ENCODE peak calls at places on chromosomes 1 and 21, in four cellular contexts. T is upper lobe of right lung, J is lower lobe of right lung, D is astrocyte. A is an unnamed sample.

GRCh38 chr1:41241748-41242644 is at the start of gene SCMH1:
- DNase-seq in T (peak), J (peak), D (peak), A (no peak)

GRCh38 chr21:38186869-38187268 is 69.9 kb upstream of the KCNJ15 start:
- DNase-seq in T (no peak), J (no peak), D (no peak), A (no peak)

GRCh38 chr1:92936865-92937264 is 24.4 kb downstream of the DIPK1A start:
- DNase-seq in T (no peak), J (no peak), D (no peak), A (no peak)

GRCh38 chr1:32250893-32251716 is at the start of gene LCK:
- DNase-seq in T (no peak), J (no peak), D (no peak), A (no peak)

GRCh38 chr1:231699769-231700168 is 73.2 kb downstream of the DISC1 start:
- DNase-seq in T (no peak), J (no peak), D (no peak), A (no peak)

GRCh38 chr1:186634511-186634910 is 45.7 kb downstream of the PTGS2 start:
- DNase-seq in T (no peak), J (no peak), D (no peak), A (no peak)

GRCh38 chr1:40352126-40352525 is 21.4 kb upstream of the SMAP2 start:
- DNase-seq in T (no peak), J (no peak), D (no peak), A (no peak)

GRCh38 chr21:29365636-29366305 is 67.0 kb downstream of the BACH1 start:
- DNase-seq in T (no peak), J (no peak), D (no peak), A (no peak)

GRCh38 chr1:47469405-47469759 is 31.5 kb downstream of the FOXD2 start:
- DNase-seq in T (no peak), J (no peak), D (no peak), A (no peak)

GRCh38 chr1:230713915-230714764 is at the start of gene AGT:
- DNase-seq in T (no peak), J (no peak), D (peak), A (peak)

GRCh38 chr1:115313173-115313572 is 24.9 kb downstream of the NGF start:
- DNase-seq in T (no peak), J (no peak), D (no peak), A (no peak)

GRCh38 chr1:1775364-1776226 is 2.7 kb downstream of the NADK start:
- DNase-seq in T (no peak), J (peak), D (no peak), A (no peak)

GRCh38 chr1:218459878-218460277 is 114.7 kb downstream of the TGFB2 start:
- DNase-seq in T (no peak), J (no peak), D (peak), A (no peak)

GRCh38 chr1:244699741-244700140 is 46.8 kb downstream of the DESI2 start:
- DNase-seq in T (no peak), J (no peak), D (no peak), A (no peak)

GRCh38 chr1:2115008-2115921 is 65.1 kb downstream of the PRKCZ start:
- DNase-seq in T (peak), J (peak), D (no peak), A (no peak)

GRCh38 chr1:41476807-41477361 is 7.6 kb downstream of the EDN2 start:
- DNase-seq in T (no peak), J (peak), D (no peak), A (no peak)

GRCh38 chr1:55980574-55980973 is 598.8 kb downstream of the PLPP3 start:
- DNase-seq in T (no peak), J (no peak), D (no peak), A (no peak)

GRCh38 chr1:55970711-55971110 is 608.7 kb downstream of the PLPP3 start:
- DNase-seq in T (no peak), J (no peak), D (peak), A (no peak)

GRCh38 chr1:55969322-55969721 is 610.0 kb downstream of the PLPP3 start:
- DNase-seq in T (no peak), J (no peak), D (no peak), A (no peak)

DNA sequence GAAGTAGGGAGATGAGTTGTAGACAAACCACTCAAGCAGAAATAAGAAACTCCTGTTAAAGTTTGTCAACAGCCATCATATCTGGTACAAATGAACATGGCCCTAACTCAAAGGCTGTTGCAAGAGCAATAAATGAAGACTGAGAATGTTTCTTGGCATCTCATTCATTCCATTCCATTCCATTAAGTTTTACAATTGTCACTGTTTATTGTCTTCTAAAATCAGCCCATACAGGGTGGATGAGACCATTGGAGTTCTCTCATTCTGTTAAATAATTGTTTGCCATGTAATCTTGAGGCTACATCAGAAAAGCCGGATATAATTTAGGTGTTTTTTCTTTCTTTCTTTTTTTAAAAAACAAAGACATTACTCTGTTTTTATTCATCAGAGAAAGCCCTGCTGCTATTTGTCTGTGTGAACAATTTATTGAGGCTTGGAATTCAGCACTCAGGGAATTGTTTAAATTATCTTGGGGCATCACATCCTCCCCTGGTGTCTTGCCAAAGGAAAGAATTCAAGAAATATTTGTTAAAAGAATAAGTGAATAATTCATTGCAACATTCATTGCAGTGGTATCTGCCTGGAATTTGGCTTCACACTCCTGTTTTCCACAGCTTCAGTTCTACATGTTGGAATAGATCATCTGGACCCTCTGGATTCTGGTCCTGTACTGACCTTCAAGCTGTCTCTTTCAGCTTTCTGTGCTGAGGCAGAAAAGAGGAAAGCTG is 604.5 kb downstream of the PLPP3 start:
- DNase-seq in T (no peak), J (no peak), D (peak), A (no peak)
- H3K27ac ChIP-seq in T (no peak), J (no peak), D (no peak), A (no peak)

GRCh38 chr1:7224644-7225043 is 439.4 kb downstream of the CAMTA1 start:
- DNase-seq in T (no peak), J (no peak), D (no peak), A (no peak)
- TF ChIP-seq CTCF in T (no peak), J (no peak), D (no peak), A (no peak)

GRCh38 chr1:234724517-234725176 is 114.7 kb upstream of the IRF2BP2 start:
- DNase-seq in T (peak), J (peak), D (no peak), A (peak)
- H3K27ac ChIP-seq in T (peak), J (peak), D (peak), A (peak)

GRCh38 chr1:210024996-210025395 is 87.0 kb downstream of the SYT14 start:
- DNase-seq in T (no peak), J (no peak), D (no peak), A (no peak)
- TF ChIP-seq CTCF in T (no peak), J (no peak), D (no peak), A (no peak)

GRCh38 chr1:63773815-63774616 is at the start of gene ROR1:
- DNase-seq in T (peak), J (peak), D (peak), A (peak)

GRCh38 chr1:63772876-63773275 is 941 bp upstream of the ROR1 start:
- DNase-seq in T (no peak), J (no peak), D (no peak), A (no peak)

GRCh38 chr1:63773496-63773814 is 362 bp upstream of the ROR1 start:
- DNase-seq in T (no peak), J (no peak), D (no peak), A (no peak)

GRCh38 chr1:63772201-63772600 is 1.6 kb upstream of the ROR1 start:
- DNase-seq in T (no peak), J (no peak), D (no peak), A (no peak)

DNA sequence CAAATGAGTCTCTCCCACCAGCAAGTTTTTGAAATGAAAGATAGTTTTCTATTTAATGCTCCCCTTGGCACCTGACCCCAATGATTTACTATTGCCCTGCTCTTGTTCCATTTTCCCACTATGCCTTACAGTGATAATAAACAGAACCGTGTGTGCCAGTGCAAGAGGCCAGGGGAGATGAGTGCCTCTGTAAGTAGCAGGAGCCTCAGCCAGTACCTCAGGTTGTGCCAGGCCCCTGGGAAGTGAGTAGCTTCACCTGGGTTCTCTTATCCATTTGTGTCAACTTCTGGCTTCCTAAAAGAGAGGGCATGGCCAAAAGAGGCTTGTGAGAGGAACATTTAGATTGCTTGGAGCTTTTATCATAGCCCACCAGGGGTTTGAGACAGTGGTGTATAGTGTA is 3.4 kb upstream of the ROR1 start:
- DNase-seq in T (no peak), J (no peak), D (no peak), A (no peak)
- H3K27ac ChIP-seq in T (no peak), J (no peak), D (no peak), A (no peak)

GRCh38 chr1:90133133-90133532 is 138.2 kb downstream of the ZNF326 start:
- DNase-seq in T (no peak), J (no peak), D (peak), A (no peak)
- TF ChIP-seq CTCF in T (peak), J (peak), D (peak), A (peak)

GRCh38 chr1:155227261-155228095 is 19.0 kb downstream of the MTX1 start:
- DNase-seq in T (peak), J (peak), D (peak), A (peak)
- H3K27ac ChIP-seq in T (peak), J (peak), D (peak), A (peak)

GRCh38 chr1:53137729-53138128 is 4.7 kb downstream of the SLC1A7 start:
- DNase-seq in T (no peak), J (no peak), D (no peak), A (no peak)
- TF ChIP-seq CTCF in T (no peak), J (no peak), D (no peak), A (no peak)

GRCh38 chr1:26913754-26914619 is at the start of gene NR0B2:
- DNase-seq in T (peak), J (peak), D (no peak), A (no peak)
- H3K27ac ChIP-seq in T (peak), J (peak), D (no peak), A (no peak)

GRCh38 chr1:239308701-239309333 is 77.6 kb upstream of the CHRM3 start:
- DNase-seq in T (peak), J (peak), D (no peak), A (no peak)
- TF ChIP-seq CTCF in T (peak), J (peak), D (peak), A (no peak)